ENCODE peak calls at places on chromosomes 1 and 21, in four cellular contexts. Z, B, C and V are unnamed samples.

GRCh38 chr1:179369751-179370341 is 4.1 kb downstream of the AXDND1 start:
- DNase-seq in Z (peak), B (peak), C (peak), V (peak)

GRCh38 chr1:228120351-228121091 is 11.4 kb upstream of the MRPL55 start:
- DNase-seq in Z (no peak), B (no peak), C (no peak), V (no peak)

GRCh38 chr1:34113887-34114286 is 51.1 kb downstream of the CSMD2 start:
- DNase-seq in Z (no peak), B (peak), C (peak), V (no peak)

GRCh38 chr1:207748737-207749528 is 2.9 kb upstream of the CD46 start:
- DNase-seq in Z (no peak), B (peak), C (no peak), V (no peak)

GRCh38 chr1:238380167-238380566 is 489.4 kb upstream of the ZP4 start:
- DNase-seq in Z (no peak), B (no peak), C (no peak), V (no peak)

GRCh38 chr21:43992121-43992520 is 20.0 kb upstream of the TRAPPC10 start:
- DNase-seq in Z (no peak), B (no peak), C (no peak), V (no peak)

GRCh38 chr1:200243042-200243437 is 166.8 kb downstream of the ZNF281 start:
- DNase-seq in Z (no peak), B (no peak), C (no peak), V (no peak)

GRCh38 chr1:58824753-58825389 is 41.0 kb upstream of the JUN start:
- DNase-seq in Z (no peak), B (no peak), C (no peak), V (no peak)

GRCh38 chr1:64320470-64320869 is 117.0 kb downstream of the UBE2U start:
- DNase-seq in Z (no peak), B (peak), C (no peak), V (no peak)

GRCh38 chr1:8182034-8182761 is 135.7 kb upstream of the SLC45A1 start:
- DNase-seq in Z (no peak), B (peak), C (no peak), V (no peak)